ENCODE peak calls at places on chromosomes 16 and 17, in seven cellular contexts. I is upper lobe of left lung; S is nucleus accumbens; Z is T-helper 2 cell; W is activated gamma-delta T cell treated with anti-CD3 and anti-CD28 coated beads, Interleukin-2, amount 50 U/mL, for 16 hours; X is NCI-H1436; H is neuronal stem cell. A is an unnamed sample.

GRCh38 chr17:65604070-65604469 is 42.6 kb upstream of the AXIN2 start:
- DNase-seq in I (no peak), W (no peak), S (no peak), H (no peak), X (no peak), Z (no peak), A (no peak)

GRCh38 chr16:89823087-89823823 is 5.0 kb upstream of the SPIRE2 start:
- DNase-seq in Z (no peak), H (no peak), I (no peak), S (no peak), X (no peak), W (no peak), A (no peak)

GRCh38 chr17:68513932-68514331 is 1.7 kb downstream of the PRKAR1A start:
- DNase-seq in X (no peak), W (no peak), H (no peak), S (no peak), I (no peak), Z (no peak), A (no peak)

GRCh38 chr16:68948230-68948910 is 105.0 kb downstream of the TANGO6 start:
- DNase-seq in W (no peak), I (no peak), X (no peak), S (no peak), H (no peak), Z (no peak), A (no peak)

GRCh38 chr16:30046588-30046987 is 15.5 kb upstream of the TLCD3B start:
- DNase-seq in X (no peak), S (no peak), Z (no peak), H (no peak), W (no peak), I (no peak), A (no peak)

GRCh38 chr17:73189417-73190099 is 3.3 kb upstream of the COG1 start:
- DNase-seq in H (peak; percentile 29), W (no peak), I (no peak), S (no peak), Z (no peak), X (peak; percentile 38), A (peak; percentile 58)

GRCh38 chr17:32757963-32758362 is 119.0 kb downstream of the MYO1D start:
- DNase-seq in H (no peak), Z (no peak), X (no peak), S (no peak), I (no peak), W (no peak), A (no peak)

GRCh38 chr16:53576904-53577303 is 73.9 kb upstream of the AKTIP start:
- DNase-seq in I (no peak), X (no peak), W (no peak), S (no peak), H (no peak), Z (no peak), A (no peak)

GRCh38 chr16:48426244-48427135 is 41.3 kb upstream of the SIAH1 start:
- DNase-seq in W (no peak), I (no peak), Z (no peak), S (no peak), X (no peak), H (no peak), A (no peak)

A was measured in endothelial cell.